ENCODE peak calls at places on chromosomes 13 and 19, in four cellular contexts. S, P, G and Q are unnamed samples.
A peak's percentile ranks its signal among the peaks of the same experiment; 100 is the strongest.

GRCh38 chr13:106535552-106536243 is at the start of gene EFNB2:
- DNase-seq in P (peak; percentile 96), S (peak; percentile 88), G (peak; percentile 94), Q (peak; percentile 78)

GRCh38 chr13:104577029-104577820 is 1511.0 kb upstream of the SLC10A2 start:
- DNase-seq in G (no peak), P (no peak), S (no peak), Q (no peak)

GRCh38 chr13:71621152-71622124 is 245.6 kb downstream of the DACH1 start:
- DNase-seq in P (no peak), G (no peak), S (no peak), Q (no peak)

GRCh38 chr13:40644838-40645620 is 21.4 kb downstream of the FOXO1 start:
- DNase-seq in G (no peak), P (no peak), S (no peak), Q (no peak)

GRCh38 chr19:32936065-32936464 is 35.7 kb downstream of the CEP89 start:
- DNase-seq in S (no peak), G (no peak), P (no peak), Q (no peak)

GRCh38 chr19:17877696-17878095 is 6.0 kb downstream of the SLC5A5 start:
- DNase-seq in P (no peak), G (no peak), S (no peak), Q (no peak)

GRCh38 chr13:99086869-99087129 is 108.9 kb upstream of the DOCK9 start:
- DNase-seq in G (no peak), S (no peak), P (peak; percentile 88), Q (no peak)

GRCh38 chr19:10769533-10770491 is 51.9 kb downstream of the DNM2 start:
- DNase-seq in P (no peak), S (no peak), G (peak; percentile 88), Q (peak; percentile 46)

GRCh38 chr13:60260440-60260839 is 96.7 kb upstream of the DIAPH3 start:
- DNase-seq in G (no peak), P (no peak), S (no peak), Q (no peak)

GRCh38 chr19:18070181-18070580 is 16.6 kb downstream of the IL12RB1 start:
- DNase-seq in G (no peak), S (no peak), P (no peak), Q (no peak)

GRCh38 chr19:6556480-6556879 is 25.7 kb downstream of the TNFSF9 start:
- DNase-seq in S (no peak), P (no peak), G (no peak), Q (no peak)

GRCh38 chr19:33316521-33317284 is 14.4 kb upstream of the CEBPA start:
- DNase-seq in G (no peak), S (no peak), P (no peak), Q (no peak)

GRCh38 chr13:26949701-26950345 is 189.2 kb upstream of the GPR12 start:
- DNase-seq in P (no peak), G (no peak), S (no peak), Q (no peak)

GRCh38 chr13:37914781-37915391 is 45.3 kb upstream of the TRPC4 start:
- DNase-seq in P (no peak), S (no peak), G (no peak), Q (no peak)

GRCh38 chr19:35860818-35861639 is 4.3 kb downstream of the KIRREL2 start:
- DNase-seq in P (peak; percentile 81), S (no peak), G (no peak), Q (no peak)

GRCh38 chr19:8526345-8527062 is 12.5 kb upstream of the ZNF414 start:
- DNase-seq in S (peak; percentile 92), P (peak; percentile 97), G (peak; percentile 93), Q (peak; percentile 92)

GRCh38 chr19:47839913-47840312 is 18.2 kb downstream of the CRX start:
- DNase-seq in G (no peak), S (no peak), P (no peak), Q (no peak)

GRCh38 chr13:59458908-59459579 is 704.7 kb downstream of the DIAPH3 start:
- DNase-seq in S (no peak), P (no peak), G (peak; percentile 42), Q (peak; percentile 20)

GRCh38 chr13:75430618-75431209 is 51.3 kb downstream of the TBC1D4 start:
- DNase-seq in G (no peak), P (no peak), S (no peak), Q (no peak)

GRCh38 chr19:47653856-47654255 is 44.9 kb downstream of the BICRA start:
- DNase-seq in S (no peak), P (no peak), G (no peak), Q (no peak)

GRCh38 chr19:39765091-39766076 is 13.3 kb upstream of the LEUTX start:
- DNase-seq in S (peak; percentile 41), G (peak; percentile 28), P (no peak), Q (peak; percentile 18)

GRCh38 chr19:48102870-48103751 is 7.5 kb downstream of the PLA2G4C start:
- DNase-seq in S (no peak), P (no peak), G (no peak), Q (no peak)

GRCh38 chr13:41139296-41139966 is 6.8 kb upstream of the KBTBD6 start:
- DNase-seq in S (no peak), P (no peak), G (no peak), Q (no peak)

GRCh38 chr19:41439441-41440222 is at the start of gene DMAC2:
- DNase-seq in G (peak; percentile 98), S (peak; percentile 98), P (peak; percentile 99), Q (peak; percentile 95)

GRCh38 chr13:109180905-109181425 is 551.6 kb downstream of the MYO16 start:
- DNase-seq in S (no peak), G (no peak), P (no peak), Q (no peak)

GRCh38 chr19:58128041-58128685 is 22.4 kb downstream of the ZNF329 start:
- DNase-seq in P (no peak), G (no peak), S (no peak), Q (no peak)

GRCh38 chr13:30408319-30409101 is 13.8 kb upstream of the UBE2L5 start:
- DNase-seq in S (peak; percentile 95), G (peak; percentile 95), P (peak; percentile 99), Q (peak; percentile 95)
- H3K4me3 ChIP-seq in S (no peak overlapping the region), G (peak overlapping the region; percentile 49), P (no peak overlapping the region), Q (peak overlapping the region; percentile 28)

GRCh38 chr13:46152627-46153328 is 29.2 kb downstream of the LCP1 start:
- DNase-seq in S (no peak), P (no peak), G (no peak), Q (no peak)
- H3K4me3 ChIP-seq in S (no peak overlapping the region), P (no peak overlapping the region), G (no peak overlapping the region), Q (no peak overlapping the region)

GRCh38 chr19:2978467-2978767 is 1.1 kb downstream of the TLE6 start:
- DNase-seq in S (no peak), G (no peak), P (no peak), Q (no peak)
- H3K4me3 ChIP-seq in S (no peak overlapping the region), G (no peak overlapping the region), P (no peak overlapping the region), Q (no peak overlapping the region)

GRCh38 chr19:12696366-12697335 is at the start of gene FBXW9:
- DNase-seq in P (peak; percentile 100), S (peak; percentile 97), G (peak; percentile 96), Q (peak; percentile 97)

GRCh38 chr19:12695514-12695913 is 917 bp downstream of the FBXW9 start:
- DNase-seq in G (no peak), P (no peak), S (no peak), Q (no peak)

GRCh38 chr19:12695997-12696365 is 450 bp downstream of the FBXW9 start:
- DNase-seq in S (no peak), P (no peak), G (no peak), Q (no peak)

GRCh38 chr19:12694641-12695040 is 1.8 kb downstream of the FBXW9 start:
- DNase-seq in G (no peak), P (no peak), S (no peak), Q (no peak)

DNA sequence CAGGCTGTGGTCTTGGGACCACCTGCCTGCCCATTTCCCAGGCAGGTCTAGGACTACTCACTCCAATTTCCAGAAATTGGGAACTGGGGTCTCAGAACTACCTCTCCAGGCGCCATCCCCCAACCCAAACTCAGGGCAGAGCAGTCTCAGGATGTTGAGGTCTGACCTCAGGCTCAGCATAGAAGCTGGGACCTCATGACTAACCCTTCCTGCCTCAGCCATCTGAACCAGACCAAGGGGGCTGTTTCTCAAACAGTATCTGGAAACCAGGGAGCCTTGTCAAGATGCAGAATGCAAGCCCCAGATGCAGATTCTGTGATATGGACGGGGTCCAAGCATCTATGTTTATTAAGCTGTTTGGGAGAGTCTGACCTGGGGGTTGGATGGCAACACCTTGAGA is 1.3 kb downstream of the FBXW9 start:
- DNase-seq in G (no peak), S (no peak), P (no peak), Q (no peak)
- H3K4me3 ChIP-seq in G (no peak overlapping the region), S (no peak overlapping the region), P (no peak overlapping the region), Q (no peak overlapping the region)

DNA sequence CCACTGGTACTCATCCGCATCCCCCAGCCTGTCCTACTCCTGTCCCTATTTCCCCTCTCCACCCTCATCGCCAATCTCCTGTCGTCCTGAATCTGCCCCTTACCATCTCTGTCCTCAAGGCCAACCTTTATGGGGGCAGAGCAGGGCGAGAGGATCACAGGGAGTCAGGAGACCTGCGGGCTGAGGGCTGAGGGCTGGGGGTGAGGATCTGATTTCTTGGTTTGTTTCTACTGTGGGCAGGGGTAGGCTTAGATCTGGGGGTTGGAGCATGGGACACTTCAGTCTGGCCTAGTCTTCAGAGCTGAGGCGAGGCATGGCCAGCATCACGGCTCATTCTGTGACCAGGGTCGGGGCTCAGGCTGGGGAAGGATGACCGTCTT is 16.5 kb upstream of the ERCC1 start:
- DNase-seq in G (no peak), P (no peak), S (no peak), Q (no peak)
- H3K4me3 ChIP-seq in G (peak overlapping the region; percentile 69), P (no peak overlapping the region), S (no peak overlapping the region), Q (peak overlapping the region; percentile 20)

GRCh38 chr13:79483302-79483701 is 2.3 kb downstream of the NDFIP2 start:
- DNase-seq in P (no peak), G (no peak), S (no peak), Q (no peak)
- H3K4me3 ChIP-seq in P (no peak overlapping the region), G (no peak overlapping the region), S (no peak overlapping the region), Q (no peak overlapping the region)

DNA sequence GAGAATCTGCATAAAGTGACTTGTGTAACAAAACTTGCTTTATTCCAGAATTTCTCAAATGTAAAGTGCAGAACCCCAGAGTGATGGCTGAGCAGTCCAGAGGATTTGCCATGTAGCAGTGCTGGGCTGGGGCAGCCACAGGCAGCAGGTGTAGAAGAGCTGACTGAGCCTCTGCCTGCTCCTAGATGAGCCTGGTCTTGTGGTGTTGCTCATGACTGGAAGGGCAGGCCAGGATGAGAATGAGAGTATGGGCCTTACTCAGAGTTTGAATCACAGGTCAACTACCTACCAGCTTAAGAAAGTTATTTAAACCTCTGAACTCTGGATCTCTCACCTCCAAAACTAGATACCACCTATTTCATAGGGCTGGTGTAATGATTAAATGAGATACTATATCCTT is 2.9 kb upstream of the C13orf42 start:
- DNase-seq in S (peak; percentile 26), P (no peak), G (no peak), Q (no peak)
- H3K4me3 ChIP-seq in S (no peak overlapping the region), P (no peak overlapping the region), G (no peak overlapping the region), Q (no peak overlapping the region)